ENCODE peak calls at places on chromosomes 1 and 21, in four cellular contexts. One of them, this sample, is unnamed.

GRCh38 chr1:184827600-184828368 is 73.1 kb upstream of the EDEM3 start:
- DNase-seq in stomach: no peak
- DNase-seq in heart right ventricle: peak
- DNase-seq in CD8-positive, alpha-beta T cell: no peak
- DNase-seq in this sample: peak

GRCh38 chr21:43209575-43210453 is 41.0 kb downstream of the CRYAA start:
- DNase-seq in heart right ventricle: no peak
- DNase-seq in stomach: no peak
- DNase-seq in CD8-positive, alpha-beta T cell: no peak
- DNase-seq in this sample: peak

GRCh38 chr1:89942825-89943658 is 51.9 kb upstream of the ZNF326 start:
- DNase-seq in stomach: no peak
- DNase-seq in heart right ventricle: no peak
- DNase-seq in CD8-positive, alpha-beta T cell: no peak
- DNase-seq in this sample: no peak

GRCh38 chr1:172144445-172145060 is 275.9 kb upstream of the C1orf105 start:
- DNase-seq in stomach: peak
- DNase-seq in heart right ventricle: peak
- DNase-seq in CD8-positive, alpha-beta T cell: no peak
- DNase-seq in this sample: peak

GRCh38 chr21:42343556-42343955 is 7.2 kb downstream of the TFF2 start:
- DNase-seq in heart right ventricle: no peak
- DNase-seq in CD8-positive, alpha-beta T cell: no peak
- DNase-seq in stomach: no peak
- DNase-seq in this sample: peak

GRCh38 chr21:31198575-31198974 is 145.5 kb downstream of the TIAM1 start:
- DNase-seq in stomach: no peak
- DNase-seq in heart right ventricle: no peak
- DNase-seq in CD8-positive, alpha-beta T cell: no peak
- DNase-seq in this sample: no peak

GRCh38 chr1:51558375-51558924 is 39.4 kb upstream of the EPS15 start:
- DNase-seq in heart right ventricle: no peak
- DNase-seq in CD8-positive, alpha-beta T cell: no peak
- DNase-seq in stomach: no peak
- DNase-seq in this sample: no peak

GRCh38 chr1:166875734-166876539 is at the start of gene TADA1:
- DNase-seq in CD8-positive, alpha-beta T cell: peak
- DNase-seq in stomach: peak
- DNase-seq in heart right ventricle: peak
- DNase-seq in this sample: peak

GRCh38 chr1:65605621-65606020 is 185.2 kb downstream of the LEPR start:
- DNase-seq in CD8-positive, alpha-beta T cell: no peak
- DNase-seq in stomach: no peak
- DNase-seq in heart right ventricle: no peak
- DNase-seq in this sample: no peak

GRCh38 chr21:43374228-43374885 is 52.6 kb downstream of the SIK1 start:
- DNase-seq in stomach: no peak
- DNase-seq in CD8-positive, alpha-beta T cell: no peak
- DNase-seq in heart right ventricle: no peak
- DNase-seq in this sample: no peak

GRCh38 chr1:29235955-29236742 is at the start of gene PTPRU:
- DNase-seq in heart right ventricle: peak
- DNase-seq in stomach: peak
- DNase-seq in CD8-positive, alpha-beta T cell: peak
- DNase-seq in this sample: peak

GRCh38 chr21:38490411-38491020 is 7.8 kb downstream of the ERG start:
- DNase-seq in stomach: no peak
- DNase-seq in CD8-positive, alpha-beta T cell: no peak
- DNase-seq in heart right ventricle: no peak
- DNase-seq in this sample: no peak

GRCh38 chr1:112444269-112444668 is 48.3 kb downstream of the CTTNBP2NL start:
- DNase-seq in heart right ventricle: no peak
- DNase-seq in stomach: no peak
- DNase-seq in CD8-positive, alpha-beta T cell: no peak
- DNase-seq in this sample: no peak

GRCh38 chr1:59150537-59151386 is 146.1 kb upstream of the FGGY start:
- DNase-seq in CD8-positive, alpha-beta T cell: no peak
- DNase-seq in stomach: peak
- DNase-seq in heart right ventricle: peak
- DNase-seq in this sample: peak

GRCh38 chr21:42614811-42615342 is 38.5 kb upstream of the PDE9A start:
- DNase-seq in CD8-positive, alpha-beta T cell: peak
- DNase-seq in heart right ventricle: no peak
- DNase-seq in stomach: peak
- DNase-seq in this sample: no peak

GRCh38 chr1:97562096-97562495 is 358.7 kb downstream of the DPYD start:
- DNase-seq in CD8-positive, alpha-beta T cell: no peak
- DNase-seq in heart right ventricle: no peak
- DNase-seq in stomach: no peak
- DNase-seq in this sample: no peak

GRCh38 chr1:247883346-247883745 is 12.0 kb upstream of the OR2W3 start:
- DNase-seq in heart right ventricle: no peak
- DNase-seq in stomach: no peak
- DNase-seq in CD8-positive, alpha-beta T cell: no peak
- DNase-seq in this sample: no peak

GRCh38 chr1:184753608-184754478 is 815 bp downstream of the EDEM3 start:
- DNase-seq in stomach: peak
- DNase-seq in heart right ventricle: no peak
- DNase-seq in CD8-positive, alpha-beta T cell: peak
- DNase-seq in this sample: peak

GRCh38 chr1:241992734-241993133 is 6.2 kb downstream of the MAP1LC3C start:
- DNase-seq in CD8-positive, alpha-beta T cell: no peak
- DNase-seq in stomach: no peak
- DNase-seq in heart right ventricle: no peak
- DNase-seq in this sample: no peak

GRCh38 chr1:214475746-214476145 is 75.7 kb downstream of the PTPN14 start:
- DNase-seq in CD8-positive, alpha-beta T cell: no peak
- DNase-seq in stomach: no peak
- DNase-seq in heart right ventricle: no peak
- DNase-seq in this sample: no peak

GRCh38 chr21:46559291-46559983 is 45.4 kb downstream of the S100B start:
- DNase-seq in heart right ventricle: no peak
- DNase-seq in CD8-positive, alpha-beta T cell: peak
- DNase-seq in stomach: peak
- DNase-seq in this sample: no peak

GRCh38 chr1:171794085-171794484 is 12.6 kb downstream of the METTL13 start:
- DNase-seq in CD8-positive, alpha-beta T cell: peak
- DNase-seq in stomach: no peak
- DNase-seq in heart right ventricle: no peak
- DNase-seq in this sample: no peak

GRCh38 chr1:92690212-92690906 is 94.5 kb downstream of the EVI5 start:
- DNase-seq in heart right ventricle: no peak
- DNase-seq in stomach: no peak
- DNase-seq in CD8-positive, alpha-beta T cell: no peak
- DNase-seq in this sample: no peak

GRCh38 chr1:116311756-116312691 is 61.0 kb upstream of the ATP1A1 start:
- DNase-seq in stomach: peak
- DNase-seq in CD8-positive, alpha-beta T cell: no peak
- DNase-seq in heart right ventricle: no peak
- DNase-seq in this sample: no peak

GRCh38 chr21:29748391-29749167 is 191.2 kb downstream of the GRIK1 start:
- DNase-seq in stomach: no peak
- DNase-seq in heart right ventricle: no peak
- DNase-seq in CD8-positive, alpha-beta T cell: no peak
- DNase-seq in this sample: no peak

GRCh38 chr1:228668553-228669400 is 66.5 kb upstream of the RHOU start:
- DNase-seq in CD8-positive, alpha-beta T cell: no peak
- DNase-seq in stomach: no peak
- DNase-seq in heart right ventricle: no peak
- DNase-seq in this sample: peak

GRCh38 chr1:200337410-200337809 is 72.4 kb downstream of the ZNF281 start:
- DNase-seq in CD8-positive, alpha-beta T cell: no peak
- DNase-seq in heart right ventricle: no peak
- DNase-seq in stomach: no peak
- DNase-seq in this sample: no peak

GRCh38 chr1:169891539-169891885 is 2.2 kb downstream of the SCYL3 start:
- DNase-seq in heart right ventricle: no peak
- DNase-seq in CD8-positive, alpha-beta T cell: no peak
- DNase-seq in stomach: no peak
- DNase-seq in this sample: no peak

GRCh38 chr1:169889871-169890270 is 3.8 kb downstream of the SCYL3 start:
- DNase-seq in CD8-positive, alpha-beta T cell: no peak
- DNase-seq in stomach: no peak
- DNase-seq in heart right ventricle: no peak
- DNase-seq in this sample: no peak

GRCh38 chr1:169892176-169892818 is 1.4 kb downstream of the SCYL3 start:
- DNase-seq in heart right ventricle: no peak
- DNase-seq in stomach: no peak
- DNase-seq in CD8-positive, alpha-beta T cell: no peak
- DNase-seq in this sample: no peak

GRCh38 chr1:169892819-169893644 is 664 bp downstream of the SCYL3 start:
- DNase-seq in CD8-positive, alpha-beta T cell: no peak
- DNase-seq in stomach: no peak
- DNase-seq in heart right ventricle: peak
- DNase-seq in this sample: peak

DNA sequence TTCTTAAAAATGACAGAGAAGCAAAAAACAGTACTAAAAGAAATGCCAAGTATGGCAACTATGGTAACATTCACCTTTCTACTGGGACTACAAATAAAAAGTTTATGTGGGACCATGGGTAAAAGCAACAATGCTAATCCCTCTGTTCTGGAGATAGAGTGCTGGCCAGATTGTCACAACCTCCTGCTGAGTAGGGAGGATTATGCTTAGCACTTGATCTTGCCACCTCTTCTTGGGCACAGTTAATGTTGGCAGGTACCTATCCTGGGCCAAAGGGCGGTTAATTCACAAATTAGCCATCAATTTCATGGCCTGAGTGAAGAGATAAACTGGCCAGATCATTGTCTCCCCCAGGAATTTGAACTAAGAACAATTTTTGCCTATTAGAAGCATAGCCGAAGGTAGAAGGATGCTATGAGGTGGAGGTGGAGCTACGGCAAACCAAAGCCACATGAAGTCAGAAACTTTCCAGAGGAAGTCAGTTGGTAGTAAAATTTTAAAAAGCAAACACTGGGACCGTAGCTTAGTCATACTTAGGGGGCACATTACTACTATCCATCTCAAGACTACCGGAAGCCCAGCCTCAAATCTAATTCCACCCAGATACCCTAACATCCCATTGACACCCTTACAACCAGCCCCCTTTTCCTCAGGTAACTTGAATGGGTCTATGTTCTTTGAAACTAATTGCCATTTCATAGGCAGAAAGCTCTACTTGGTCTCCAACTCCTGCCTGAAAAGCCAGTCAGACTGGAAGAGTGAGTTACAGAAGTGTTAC is 2.7 kb downstream of the SCYL3 start:
- DNase-seq in CD8-positive, alpha-beta T cell: peak
- DNase-seq in heart right ventricle: no peak
- DNase-seq in stomach: peak
- DNase-seq in this sample: no peak
- H3K4me3 ChIP-seq in CD8-positive, alpha-beta T cell: peak
- H3K4me3 ChIP-seq in heart right ventricle: no peak
- H3K4me3 ChIP-seq in stomach: peak
- H3K4me3 ChIP-seq in this sample: no peak

DNA sequence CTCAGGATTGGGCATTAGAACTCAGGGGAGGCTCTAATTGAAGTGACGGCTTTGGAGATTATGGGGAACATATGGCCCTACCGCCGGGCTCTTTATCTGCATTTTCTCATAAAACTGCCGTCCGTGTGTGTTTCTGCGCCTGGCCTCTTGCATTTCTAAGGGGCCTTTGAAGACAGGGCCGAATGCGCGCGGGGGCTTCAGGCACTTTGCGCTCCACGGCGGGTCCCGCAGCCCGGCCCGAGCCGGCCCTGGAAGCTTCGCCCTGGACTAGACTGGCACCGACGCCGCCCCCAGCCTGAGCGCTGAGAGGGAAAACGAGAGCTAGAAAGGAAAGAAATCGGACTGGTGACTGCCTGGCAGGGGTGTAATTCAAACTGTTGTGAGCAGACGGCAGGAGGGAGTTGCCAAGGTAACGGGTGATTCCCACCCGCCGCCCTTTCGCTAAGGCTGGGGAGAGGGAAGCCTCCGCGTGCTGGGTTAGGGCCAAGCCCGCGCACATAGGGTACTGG is 120.7 kb downstream of the LMX1A start:
- DNase-seq in heart right ventricle: no peak
- DNase-seq in CD8-positive, alpha-beta T cell: no peak
- DNase-seq in stomach: no peak
- DNase-seq in this sample: no peak
- TF ChIP-seq CTCF in heart right ventricle: no peak
- TF ChIP-seq CTCF in CD8-positive, alpha-beta T cell: no peak
- TF ChIP-seq CTCF in stomach: no peak
- TF ChIP-seq CTCF in this sample: no peak

GRCh38 chr1:147852706-147853225 is 49.8 kb upstream of the GJA8 start:
- DNase-seq in stomach: no peak
- DNase-seq in CD8-positive, alpha-beta T cell: no peak
- DNase-seq in heart right ventricle: no peak
- DNase-seq in this sample: no peak
- H3K27ac ChIP-seq in stomach: no peak
- H3K27ac ChIP-seq in CD8-positive, alpha-beta T cell: no peak
- H3K27ac ChIP-seq in heart right ventricle: no peak
- H3K27ac ChIP-seq in this sample: no peak

DNA sequence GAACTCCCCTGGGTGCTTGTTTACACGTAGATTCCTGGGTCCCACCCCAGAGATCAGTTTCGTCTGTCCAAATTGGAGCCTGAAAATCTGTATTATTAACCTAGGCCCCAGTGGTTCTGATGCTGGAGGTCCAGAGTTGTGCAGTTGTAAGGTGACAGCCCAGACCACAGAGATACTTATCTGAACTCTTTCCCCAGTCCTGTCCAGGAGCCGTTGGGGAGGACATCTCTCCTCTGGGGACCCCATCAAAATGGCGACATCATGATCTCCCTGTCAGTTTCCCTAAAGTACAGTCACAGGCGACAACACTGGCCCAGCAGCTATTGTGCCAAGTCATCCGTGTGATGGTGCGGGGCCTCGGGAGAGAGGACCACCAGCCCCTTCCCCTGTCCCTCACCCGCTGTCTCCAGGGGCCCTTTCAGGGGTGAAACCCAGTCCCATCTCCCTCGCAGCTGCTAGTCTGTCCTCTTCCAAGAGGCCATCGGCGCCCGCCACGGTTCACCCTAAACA is 743 bp upstream of the EFHD2 start:
- DNase-seq in stomach: no peak
- DNase-seq in heart right ventricle: no peak
- DNase-seq in CD8-positive, alpha-beta T cell: no peak
- DNase-seq in this sample: no peak
- H3K4me3 ChIP-seq in stomach: peak
- H3K4me3 ChIP-seq in heart right ventricle: peak
- H3K4me3 ChIP-seq in CD8-positive, alpha-beta T cell: peak
- H3K4me3 ChIP-seq in this sample: peak

GRCh38 chr1:204207136-204207616 is 6.6 kb downstream of the GOLT1A start:
- DNase-seq in heart right ventricle: peak
- DNase-seq in CD8-positive, alpha-beta T cell: peak
- DNase-seq in stomach: peak
- DNase-seq in this sample: peak
- TF ChIP-seq CTCF in heart right ventricle: peak
- TF ChIP-seq CTCF in CD8-positive, alpha-beta T cell: peak
- TF ChIP-seq CTCF in stomach: peak
- TF ChIP-seq CTCF in this sample: peak

GRCh38 chr1:109438798-109439297 is 12.6 kb upstream of the PSMA5 start:
- DNase-seq in CD8-positive, alpha-beta T cell: no peak
- DNase-seq in heart right ventricle: peak
- DNase-seq in stomach: no peak
- DNase-seq in this sample: no peak
- H3K27ac ChIP-seq in CD8-positive, alpha-beta T cell: no peak
- H3K27ac ChIP-seq in heart right ventricle: peak
- H3K27ac ChIP-seq in stomach: no peak
- H3K27ac ChIP-seq in this sample: no peak